ENCODE peak calls at places on chromosomes 16 and 17, in eight cellular contexts. M is CD8-positive, alpha-beta T cell; B is BE2C; H is pancreas; N is neural progenitor cell; Y is thoracic aorta; Z is heart right ventricle; F is PC-3. E is an unnamed sample. For H3K36me3, the result is how much of the 10 kb centered on the place peaks cover.

GRCh38 chr17:79065105-79065670 is 9.4 kb upstream of the ENGASE start:
- DNase-seq in M (peak), B (peak), H (no peak), N (peak), Y (no peak), Z (no peak), F (peak), E (no peak)

GRCh38 chr17:36880506-36880905 is 56.8 kb upstream of the LHX1 start:
- DNase-seq in M (no peak), B (no peak), H (no peak), N (no peak), Y (no peak), Z (no peak), F (peak), E (no peak)

GRCh38 chr16:54466233-54466632 is 179.6 kb upstream of the IRX3 start:
- DNase-seq in M (no peak), B (no peak), H (no peak), N (no peak), Y (no peak), Z (no peak), F (no peak), E (no peak)

GRCh38 chr16:85577899-85578598 is 35.1 kb upstream of the GSE1 start:
- DNase-seq in M (no peak), B (no peak), H (no peak), N (peak), Y (no peak), Z (no peak), F (no peak), E (no peak)

GRCh38 chr17:42422958-42423712 is at the start of gene CAVIN1:
- DNase-seq in M (no peak), B (peak), H (peak), N (peak), Y (peak), Z (peak), F (no peak), E (peak)

GRCh38 chr17:19785854-19786253 is 37.8 kb upstream of the ALDH3A1 start:
- DNase-seq in M (no peak), B (no peak), H (no peak), N (no peak), Y (no peak), Z (no peak), F (peak), E (no peak)

GRCh38 chr17:14330492-14330920 is 29.6 kb downstream of the HS3ST3B1 start:
- DNase-seq in M (no peak), B (no peak), H (no peak), N (peak), Y (no peak), Z (no peak), F (no peak), E (no peak)

GRCh38 chr16:78995441-78995840 is 605.1 kb downstream of the MAF start:
- DNase-seq in M (no peak), B (no peak), H (no peak), N (no peak), Y (no peak), Z (no peak), F (no peak), E (no peak)

GRCh38 chr17:48892940-48893645 is 506 bp downstream of the ATP5MC1 start:
- DNase-seq in M (no peak), B (no peak), H (no peak), N (no peak), Y (no peak), Z (peak), F (no peak), E (no peak)

GRCh38 chr17:38619937-38620550 is 14.3 kb upstream of the SRCIN1 start:
- DNase-seq in M (no peak), B (no peak), H (no peak), N (no peak), Y (no peak), Z (no peak), F (no peak), E (no peak)

GRCh38 chr17:56798916-56799315 is 34.8 kb downstream of the C17orf67 start:
- DNase-seq in M (no peak), B (no peak), H (no peak), N (peak), Y (no peak), Z (no peak), F (no peak), E (no peak)

DNA sequence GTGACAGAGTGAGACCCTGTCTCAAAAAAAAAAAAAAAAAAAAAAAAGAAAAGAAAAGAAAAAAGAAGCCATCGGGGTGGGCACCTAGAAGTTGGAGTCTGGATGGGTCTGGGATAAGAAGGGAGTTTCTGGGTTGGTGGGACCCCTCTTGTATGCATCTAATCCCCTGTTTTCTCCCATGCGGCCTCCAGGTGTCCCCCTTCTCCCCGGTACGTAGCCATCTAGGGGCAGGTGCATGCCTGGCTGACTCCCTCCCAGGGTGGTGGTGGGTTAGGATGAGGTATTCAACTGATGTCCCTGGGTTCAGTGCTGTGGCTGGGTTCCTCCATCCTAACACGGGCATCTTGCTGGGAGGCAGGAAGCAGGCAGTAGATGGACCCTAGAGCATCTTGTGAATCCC is 13.0 kb downstream of the FMNL1 start:
- DNase-seq in M (peak), B (peak), H (no peak), N (peak), Y (no peak), Z (no peak), F (peak), E (no peak)
- TF ChIP-seq CTCF in M (peak), B (peak), H (no peak), N (peak), Y (no peak), Z (peak), F (peak), E (peak)

DNA sequence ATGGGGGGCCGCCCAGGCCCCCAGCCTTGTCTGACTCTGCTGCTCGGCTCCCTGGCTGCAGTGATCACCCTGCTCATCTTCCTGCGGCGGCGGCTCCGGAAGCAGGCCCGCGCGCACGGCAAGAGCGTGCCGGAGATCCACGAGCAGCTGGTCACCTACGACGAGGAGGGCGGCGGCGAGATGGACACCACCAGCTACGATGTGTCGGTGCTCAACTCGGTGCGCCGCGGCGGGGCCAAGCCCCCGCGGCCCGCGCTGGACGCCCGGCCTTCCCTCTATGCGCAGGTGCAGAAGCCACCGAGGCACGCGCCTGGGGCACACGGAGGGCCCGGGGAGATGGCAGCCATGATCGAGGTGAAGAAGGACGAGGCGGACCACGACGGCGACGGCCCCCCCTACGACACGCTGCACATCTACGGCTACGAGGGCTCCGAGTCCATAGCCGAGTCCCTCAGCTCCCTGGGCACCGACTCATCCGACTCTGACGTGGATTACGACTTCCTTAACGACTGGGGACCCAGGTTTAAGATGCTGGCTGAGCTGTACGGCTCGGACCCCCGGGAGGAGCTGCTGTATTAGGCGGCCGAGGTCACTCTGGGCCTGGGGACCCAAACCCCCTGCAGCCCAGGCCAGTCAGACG is 24.4 kb upstream of the BEAN1 start:
- DNase-seq in M (no peak), B (no peak), H (no peak), N (no peak), Y (no peak), Z (no peak), F (no peak), E (no peak)
- H3K4me3 ChIP-seq in M (no peak), B (no peak), H (no peak), N (no peak), Y (no peak), Z (no peak), F (no peak), E (no peak)

GRCh38 chr17:82156284-82156925 is 56.2 kb downstream of the CCDC57 start:
- DNase-seq in M (no peak), B (no peak), H (no peak), N (no peak), Y (no peak), Z (no peak), F (no peak), E (no peak)
- H3K36me3 ChIP-seq in M (under half), B (under half), H (under half), N (under half), Y (under half), Z (under half), F (under half), E (under half)

DNA sequence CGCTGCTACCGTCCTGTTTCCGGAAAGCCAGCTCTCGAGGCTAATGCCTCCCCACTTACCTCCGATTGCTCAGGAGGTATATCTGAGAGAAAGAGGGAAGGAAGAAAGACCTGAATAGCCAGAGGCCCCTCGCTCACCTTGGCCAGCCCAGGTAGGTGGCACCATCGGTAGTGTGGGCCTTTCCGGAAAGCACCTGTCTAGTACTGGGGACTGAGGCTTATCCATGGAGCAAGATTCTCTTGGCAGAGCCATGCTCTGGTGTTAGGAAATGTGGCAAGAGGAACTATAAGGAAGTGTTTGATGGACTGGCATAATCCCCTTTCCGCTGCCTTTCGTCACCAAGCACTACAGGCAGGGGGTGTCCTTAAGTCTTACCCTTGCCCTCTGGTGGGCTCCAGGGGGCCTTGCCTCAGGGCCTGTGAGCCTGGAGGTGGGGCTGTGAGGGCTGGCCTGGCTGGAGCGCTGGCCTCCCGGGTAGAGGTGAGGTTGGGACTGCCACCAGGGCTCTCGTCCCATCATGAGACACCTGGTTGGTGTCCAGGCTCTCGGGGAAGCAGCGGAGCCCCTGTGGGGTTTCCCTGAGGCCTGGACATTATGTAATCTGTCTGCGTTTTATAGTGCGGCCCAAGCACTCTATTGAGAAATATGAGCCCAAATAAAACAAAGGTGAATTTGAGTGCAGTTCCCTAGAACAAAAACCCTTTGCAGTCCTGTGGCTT is 2.9 kb downstream of the CMIP start:
- DNase-seq in M (no peak), B (no peak), H (peak), N (peak), Y (no peak), Z (no peak), F (peak), E (no peak)
- TF ChIP-seq CTCF in M (no peak), B (no peak), H (no peak), N (no peak), Y (no peak), Z (no peak), F (no peak), E (no peak)

GRCh38 chr16:396605-397004 is 394 bp upstream of the NME4 start:
- DNase-seq in M (no peak), B (peak), H (no peak), N (peak), Y (no peak), Z (no peak), F (peak), E (no peak)

GRCh38 chr16:397135-397661 is at the start of gene NME4:
- DNase-seq in M (no peak), B (peak), H (no peak), N (peak), Y (no peak), Z (no peak), F (peak), E (no peak)

GRCh38 chr16:399278-400019 is 2.2 kb upstream of the DECR2 start:
- DNase-seq in M (no peak), B (no peak), H (no peak), N (no peak), Y (no peak), Z (no peak), F (no peak), E (no peak)

GRCh38 chr16:398551-399277 is 1.7 kb downstream of the NME4 start:
- DNase-seq in M (no peak), B (no peak), H (no peak), N (peak), Y (no peak), Z (no peak), F (no peak), E (no peak)

DNA sequence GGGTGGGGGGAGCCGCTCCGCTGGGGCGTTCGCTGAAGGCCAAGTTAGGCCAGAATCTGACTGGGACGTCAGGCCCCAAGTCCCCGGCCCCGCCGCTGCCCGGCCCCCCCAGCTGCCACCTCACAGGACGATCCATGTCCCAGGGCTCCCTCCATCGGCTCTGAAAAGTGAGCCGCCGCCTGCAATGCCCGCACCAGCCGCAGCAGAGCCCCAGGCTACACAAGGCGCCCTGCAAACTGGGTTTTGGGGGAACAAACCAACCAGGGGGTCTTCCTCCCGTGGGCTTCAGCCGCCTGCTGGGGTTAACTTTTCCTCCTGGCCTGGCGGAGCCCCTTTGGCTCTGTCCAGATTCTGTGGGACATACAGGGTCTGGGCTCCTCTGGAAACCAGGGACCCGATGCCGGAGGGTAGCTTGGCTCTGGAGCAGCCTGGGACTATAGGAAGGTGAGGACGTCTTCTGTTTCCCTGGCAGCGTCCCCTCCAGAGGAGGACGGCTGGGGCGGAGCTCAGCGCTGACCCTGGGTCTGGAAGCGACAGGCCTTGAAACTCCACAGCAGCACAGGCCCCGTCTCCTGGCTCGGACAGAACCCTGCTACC is 835 bp downstream of the NME4 start:
- DNase-seq in M (no peak), B (peak), H (peak), N (peak), Y (no peak), Z (peak), F (peak), E (no peak)
- H3K4me3 ChIP-seq in M (no peak), B (peak), H (no peak), N (peak), Y (peak), Z (peak), F (no peak), E (no peak)

DNA sequence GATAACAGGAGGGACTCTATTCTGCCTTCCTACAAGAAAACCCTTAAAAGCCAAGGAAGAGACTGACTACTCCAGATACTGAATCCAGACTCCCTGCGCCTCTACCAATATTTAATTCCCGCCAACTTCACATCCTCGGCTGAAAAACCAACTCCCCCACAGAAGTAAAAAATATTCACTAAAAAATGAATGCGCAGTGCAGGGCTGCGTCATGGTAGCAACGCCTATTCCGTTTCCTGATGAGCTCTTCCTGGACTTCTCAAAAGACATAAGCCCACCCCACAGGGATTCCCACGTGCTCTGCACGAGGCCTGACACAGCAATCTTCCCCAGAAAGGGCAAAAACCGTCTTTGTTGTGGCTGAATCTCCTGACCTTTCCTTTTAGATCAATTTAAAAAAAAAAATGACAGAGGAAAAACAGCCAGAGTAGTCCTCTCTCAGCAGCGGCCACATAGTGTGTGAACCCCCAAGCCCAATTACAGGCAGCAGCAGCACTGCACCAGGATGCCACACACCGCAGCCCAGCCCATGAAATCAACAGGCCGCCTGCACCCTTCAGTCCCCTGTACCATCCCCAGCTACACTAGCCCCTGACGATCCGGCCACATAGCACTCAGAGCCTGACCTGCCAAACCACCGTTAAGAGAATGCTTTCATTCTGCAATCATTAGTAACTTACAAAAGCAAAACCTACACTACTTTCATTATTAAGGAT is 23.9 kb downstream of the KLHDC4 start:
- DNase-seq in M (no peak), B (no peak), H (no peak), N (no peak), Y (no peak), Z (no peak), F (no peak), E (no peak)
- H3K36me3 ChIP-seq in M (under half), B (under half), H (under half), N (under half), Y (under half), Z (under half), F (under half), E (under half)

DNA sequence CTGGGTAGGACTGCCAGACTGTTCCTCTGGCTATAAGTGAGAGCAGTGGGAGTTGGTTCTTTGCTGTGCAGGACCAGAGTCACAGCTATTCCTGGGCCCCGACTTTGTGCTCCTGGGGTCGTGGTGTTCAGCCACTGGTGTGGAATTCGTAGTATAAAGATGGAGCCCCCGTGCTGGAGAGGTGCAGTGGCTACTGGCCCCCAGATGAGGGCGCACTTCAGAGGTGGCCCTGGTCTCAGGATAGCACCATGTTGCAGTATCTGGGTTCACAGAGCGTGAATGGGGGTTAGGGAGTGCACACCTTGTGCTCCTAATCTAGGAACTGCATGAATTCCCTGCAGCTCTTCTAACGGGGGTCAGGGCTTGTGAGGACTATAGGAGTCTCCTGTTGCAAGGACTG is 21.1 kb downstream of the TANC2 start:
- DNase-seq in M (no peak), B (no peak), H (no peak), N (peak), Y (no peak), Z (no peak), F (no peak), E (no peak)
- TF ChIP-seq CTCF in M (no peak), B (peak), H (no peak), N (peak), Y (no peak), Z (no peak), F (peak), E (peak)